ENCODE peak calls at places on chromosomes 6 and 20, in six cellular contexts. C, T, D, K, G and P are unnamed samples.

GRCh38 chr20:3304456-3304855 is 65.5 kb upstream of the SLC4A11 start:
- DNase-seq in C (no peak), K (no peak), G (no peak), D (no peak), T (no peak), P (no peak)

GRCh38 chr6:98657764-98658163 is 176.6 kb upstream of the POU3F2 start:
- DNase-seq in C (no peak), K (peak; percentile 3), G (peak; percentile 16), D (peak; percentile 53), T (peak; percentile 37), P (no peak)

GRCh38 chr6:435442-436307 is 44.1 kb downstream of the IRF4 start:
- DNase-seq in G (no peak), K (no peak), T (no peak), C (no peak), D (no peak), P (no peak)

GRCh38 chr20:36043892-36044515 is 75.6 kb downstream of the CNBD2 start:
- DNase-seq in C (no peak), D (no peak), G (no peak), K (no peak), T (no peak), P (no peak)

GRCh38 chr6:125574604-125575003 is 174.8 kb upstream of the HEY2 start:
- DNase-seq in T (no peak), G (no peak), K (no peak), D (no peak), C (no peak), P (no peak)

GRCh38 chr6:41204156-41204555 is 3.2 kb upstream of the TREML2 start:
- DNase-seq in T (no peak), C (no peak), G (no peak), K (no peak), D (no peak), P (no peak)

GRCh38 chr6:109690373-109690739 is 646 bp downstream of the AK9 start:
- DNase-seq in C (peak; percentile 62), D (no peak), K (no peak), T (no peak), G (peak; percentile 58), P (peak; percentile 61)

GRCh38 chr20:53187402-53187801 is 215.2 kb downstream of the TSHZ2 start:
- DNase-seq in G (peak; percentile 61), D (no peak), C (no peak), T (no peak), K (no peak), P (peak; percentile 8)

GRCh38 chr6:44002071-44002590 is 125.1 kb downstream of the MRPL14 start:
- DNase-seq in D (no peak), G (no peak), C (no peak), T (no peak), K (no peak), P (no peak)

GRCh38 chr6:44004136-44004535 is 123.1 kb downstream of the MRPL14 start:
- DNase-seq in G (no peak), T (no peak), K (no peak), D (no peak), C (no peak), P (no peak)

GRCh38 chr6:44003345-44004061 is 123.7 kb downstream of the MRPL14 start:
- DNase-seq in K (no peak), T (no peak), G (peak; percentile 63), C (no peak), D (no peak), P (peak; percentile 43)

GRCh38 chr6:44001318-44001868 is 125.9 kb downstream of the MRPL14 start:
- DNase-seq in C (no peak), K (peak; percentile 11), G (peak; percentile 79), T (no peak), D (no peak), P (peak; percentile 66)

DNA sequence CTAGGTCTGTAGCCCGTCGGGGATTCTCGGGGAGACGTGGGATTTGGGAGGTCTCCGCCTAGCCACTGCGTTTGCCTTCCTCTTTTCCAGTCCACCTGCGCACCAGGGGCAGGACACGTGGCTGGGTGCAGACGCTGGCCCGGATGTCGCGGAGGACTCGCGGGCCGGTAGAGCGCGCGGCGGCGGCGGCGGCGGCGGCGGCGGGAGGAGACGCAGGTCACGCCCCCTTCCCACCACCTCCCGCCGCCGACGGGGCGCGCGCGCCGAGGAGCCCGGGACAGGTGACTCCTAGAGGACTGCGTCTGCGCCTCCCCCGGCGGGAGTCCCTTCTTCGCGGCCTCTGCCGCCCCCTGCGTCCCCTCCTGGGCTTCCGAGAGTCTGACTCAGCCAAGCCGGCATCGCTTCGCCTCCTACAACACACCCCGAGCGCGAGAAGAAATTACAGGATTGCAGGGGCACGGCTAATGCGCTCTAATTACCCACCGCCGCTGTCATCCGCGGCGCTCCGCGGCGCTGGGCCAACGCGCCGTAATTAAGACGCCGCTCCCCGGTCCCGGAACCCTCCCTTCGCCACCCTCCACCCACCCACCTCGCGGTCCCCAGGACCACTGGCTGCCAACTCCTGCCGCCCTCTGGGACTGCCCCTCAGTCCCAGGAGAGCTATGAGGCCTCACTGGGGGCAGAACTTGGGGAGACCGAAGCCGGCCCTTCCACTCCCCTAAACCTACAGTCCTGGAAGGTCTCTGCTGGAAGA is 124.5 kb downstream of the MRPL14 start:
- DNase-seq in T (no peak), G (peak; percentile 70), D (no peak), C (peak; percentile 70), K (peak; percentile 25), P (peak; percentile 66)
- TF ChIP-seq CTCF in T (peak; percentile 23), G (peak; percentile 10), D (peak; percentile 16), C (peak; percentile 7), K (no peak), P (peak; percentile 21)

GRCh38 chr6:122998403-122998965 is 2.4 kb downstream of the CLVS2 start:
- DNase-seq in T (no peak), G (no peak), D (no peak), K (no peak), C (no peak), P (no peak)

GRCh38 chr6:122997541-122998150 is 1.6 kb downstream of the CLVS2 start:
- DNase-seq in T (no peak), K (no peak), G (no peak), C (no peak), D (no peak), P (no peak)

GRCh38 chr6:122994256-122994655 is 1.8 kb upstream of the CLVS2 start:
- DNase-seq in T (no peak), C (no peak), K (no peak), D (no peak), G (no peak), P (no peak)

GRCh38 chr6:122995930-122996796 is at the start of gene CLVS2:
- DNase-seq in G (no peak), D (peak; percentile 34), K (no peak), T (no peak), C (peak; percentile 12), P (no peak)

GRCh38 chr6:122996797-122997520 is 924 bp downstream of the CLVS2 start:
- DNase-seq in D (no peak), C (no peak), K (no peak), T (no peak), G (no peak), P (no peak)
- TF ChIP-seq CTCF in D (no peak), C (no peak), K (no peak), T (no peak), G (no peak), P (no peak)

GRCh38 chr6:158387036-158387435 is 74.8 kb downstream of the TULP4 start:
- DNase-seq in D (no peak), T (no peak), K (no peak), G (peak; percentile 38), C (no peak), P (no peak)
- TF ChIP-seq CTCF in D (peak; percentile 14), T (peak; percentile 21), K (no peak), G (no peak), C (peak; percentile 4), P (peak; percentile 20)

DNA sequence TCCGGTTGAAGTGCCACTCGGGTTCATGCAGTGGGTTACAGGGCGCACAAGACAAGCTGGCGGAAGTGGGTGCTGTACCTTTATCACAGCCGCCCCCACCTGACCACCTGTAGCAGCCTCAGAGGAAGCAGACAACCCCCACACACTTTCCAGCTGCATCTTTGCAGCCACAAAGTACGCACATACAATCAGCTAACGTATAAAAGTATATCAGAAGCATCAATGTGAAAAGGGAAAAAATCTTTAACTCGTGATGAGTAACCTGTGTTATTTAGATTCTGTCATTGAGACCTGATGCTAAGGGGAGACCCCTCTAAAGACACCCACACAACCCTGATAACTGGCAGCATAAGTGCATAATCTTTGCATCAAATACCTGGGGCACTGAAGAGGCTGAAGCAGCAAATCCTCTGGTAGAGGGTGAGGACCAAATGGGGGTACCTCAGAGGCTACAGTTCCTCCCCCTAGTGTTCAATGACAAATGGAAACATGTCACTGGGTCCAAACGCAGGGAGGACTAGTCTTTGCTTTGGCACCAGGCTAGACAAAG is 22.1 kb downstream of the BACH2 start:
- DNase-seq in T (no peak), G (peak; percentile 11), C (no peak), K (no peak), D (no peak), P (no peak)
- TF ChIP-seq CTCF in T (peak; percentile 8), G (peak; percentile 17), C (no peak), K (no peak), D (no peak), P (peak; percentile 34)

GRCh38 chr6:135423649-135424128 is 73.9 kb downstream of the AHI1 start:
- DNase-seq in G (peak; percentile 68), T (no peak), K (peak; percentile 62), C (no peak), D (peak; percentile 74), P (peak; percentile 40)
- TF ChIP-seq CTCF in G (peak; percentile 60), T (peak; percentile 91), K (peak; percentile 51), C (peak; percentile 47), D (peak; percentile 74), P (peak; percentile 57)

GRCh38 chr6:111205502-111205901 is 118.2 kb downstream of the SLC16A10 start:
- DNase-seq in D (no peak), K (no peak), G (no peak), C (no peak), T (no peak), P (no peak)
- TF ChIP-seq CTCF in D (no peak), K (no peak), G (no peak), C (no peak), T (no peak), P (no peak)